ENCODE peak calls at places on chromosomes 12 and 14, in nine cellular contexts. One of them, this sample, is unnamed.

GRCh38 chr12:124451637-124452243 is 115.7 kb downstream of the NCOR2 start:
- DNase-seq in activated T-cell treated with anti-CD3 and anti-CD28 coated beads, Interleukin-2, amount 50 U/mL, for 48 hours: no peak
- DNase-seq in epithelial cell of esophagus: no peak
- DNase-seq in GM23248: no peak
- DNase-seq in ecto neural progenitor cell: no peak
- DNase-seq in mammary epithelial cell: no peak
- DNase-seq in GM10248: no peak
- DNase-seq in left ventricle myocardium inferior: no peak
- DNase-seq in Peyer's patch: no peak
- DNase-seq in this sample: no peak

GRCh38 chr12:68792952-68793351 is 15.0 kb upstream of the MDM2 start:
- DNase-seq in activated T-cell treated with anti-CD3 and anti-CD28 coated beads, Interleukin-2, amount 50 U/mL, for 48 hours: peak; percentile 32
- DNase-seq in epithelial cell of esophagus: peak; percentile 55
- DNase-seq in GM23248: peak; percentile 19
- DNase-seq in ecto neural progenitor cell: no peak
- DNase-seq in mammary epithelial cell: peak; percentile 41
- DNase-seq in GM10248: peak; percentile 70
- DNase-seq in left ventricle myocardium inferior: no peak
- DNase-seq in Peyer's patch: no peak
- DNase-seq in this sample: peak; percentile 47

GRCh38 chr12:12934556-12934955 is 17.4 kb downstream of the GPRC5D start:
- DNase-seq in activated T-cell treated with anti-CD3 and anti-CD28 coated beads, Interleukin-2, amount 50 U/mL, for 48 hours: no peak
- DNase-seq in epithelial cell of esophagus: no peak
- DNase-seq in GM23248: no peak
- DNase-seq in ecto neural progenitor cell: no peak
- DNase-seq in mammary epithelial cell: no peak
- DNase-seq in GM10248: no peak
- DNase-seq in left ventricle myocardium inferior: no peak
- DNase-seq in Peyer's patch: no peak
- DNase-seq in this sample: no peak

GRCh38 chr12:44372259-44372658 is 503.9 kb downstream of the NELL2 start:
- DNase-seq in activated T-cell treated with anti-CD3 and anti-CD28 coated beads, Interleukin-2, amount 50 U/mL, for 48 hours: no peak
- DNase-seq in epithelial cell of esophagus: peak; percentile 93
- DNase-seq in GM23248: peak; percentile 71
- DNase-seq in ecto neural progenitor cell: no peak
- DNase-seq in mammary epithelial cell: peak; percentile 73
- DNase-seq in GM10248: no peak
- DNase-seq in left ventricle myocardium inferior: no peak
- DNase-seq in Peyer's patch: no peak
- DNase-seq in this sample: peak; percentile 75

GRCh38 chr12:127108360-127109215 is 1158.4 kb upstream of the TMEM132C start:
- DNase-seq in activated T-cell treated with anti-CD3 and anti-CD28 coated beads, Interleukin-2, amount 50 U/mL, for 48 hours: peak; percentile 60
- DNase-seq in epithelial cell of esophagus: peak; percentile 76
- DNase-seq in GM23248: peak; percentile 86
- DNase-seq in ecto neural progenitor cell: peak; percentile 73
- DNase-seq in mammary epithelial cell: peak; percentile 60
- DNase-seq in GM10248: peak; percentile 28
- DNase-seq in left ventricle myocardium inferior: peak; percentile 36
- DNase-seq in Peyer's patch: peak; percentile 68
- DNase-seq in this sample: peak; percentile 74

GRCh38 chr14:101836131-101836530 is 74.6 kb downstream of the PPP2R5C start:
- DNase-seq in activated T-cell treated with anti-CD3 and anti-CD28 coated beads, Interleukin-2, amount 50 U/mL, for 48 hours: no peak
- DNase-seq in epithelial cell of esophagus: no peak
- DNase-seq in GM23248: peak; percentile 77
- DNase-seq in ecto neural progenitor cell: no peak
- DNase-seq in mammary epithelial cell: no peak
- DNase-seq in GM10248: no peak
- DNase-seq in left ventricle myocardium inferior: peak; percentile 44
- DNase-seq in Peyer's patch: no peak
- DNase-seq in this sample: peak; percentile 59

GRCh38 chr14:64761441-64762043 is 57.3 kb downstream of the PLEKHG3 start:
- DNase-seq in activated T-cell treated with anti-CD3 and anti-CD28 coated beads, Interleukin-2, amount 50 U/mL, for 48 hours: no peak
- DNase-seq in epithelial cell of esophagus: no peak
- DNase-seq in GM23248: peak; percentile 43
- DNase-seq in ecto neural progenitor cell: no peak
- DNase-seq in mammary epithelial cell: no peak
- DNase-seq in GM10248: no peak
- DNase-seq in left ventricle myocardium inferior: no peak
- DNase-seq in Peyer's patch: no peak
- DNase-seq in this sample: peak; percentile 31

GRCh38 chr12:132580701-132581292 is 29.6 kb downstream of the LRCOL1 start:
- DNase-seq in activated T-cell treated with anti-CD3 and anti-CD28 coated beads, Interleukin-2, amount 50 U/mL, for 48 hours: no peak
- DNase-seq in epithelial cell of esophagus: no peak
- DNase-seq in GM23248: no peak
- DNase-seq in ecto neural progenitor cell: no peak
- DNase-seq in mammary epithelial cell: no peak
- DNase-seq in GM10248: no peak
- DNase-seq in left ventricle myocardium inferior: no peak
- DNase-seq in Peyer's patch: no peak
- DNase-seq in this sample: no peak

GRCh38 chr12:104974626-104975290 is 11.4 kb upstream of the NOPCHAP1 start:
- DNase-seq in activated T-cell treated with anti-CD3 and anti-CD28 coated beads, Interleukin-2, amount 50 U/mL, for 48 hours: no peak
- DNase-seq in epithelial cell of esophagus: peak; percentile 91
- DNase-seq in GM23248: peak; percentile 91
- DNase-seq in ecto neural progenitor cell: no peak
- DNase-seq in mammary epithelial cell: peak; percentile 72
- DNase-seq in GM10248: peak; percentile 63
- DNase-seq in left ventricle myocardium inferior: no peak
- DNase-seq in Peyer's patch: peak; percentile 71
- DNase-seq in this sample: peak; percentile 55

GRCh38 chr12:51070004-51070403 is 13.4 kb downstream of the CSRNP2 start:
- DNase-seq in activated T-cell treated with anti-CD3 and anti-CD28 coated beads, Interleukin-2, amount 50 U/mL, for 48 hours: no peak
- DNase-seq in epithelial cell of esophagus: peak; percentile 96
- DNase-seq in GM23248: no peak
- DNase-seq in ecto neural progenitor cell: no peak
- DNase-seq in mammary epithelial cell: peak; percentile 83
- DNase-seq in GM10248: no peak
- DNase-seq in left ventricle myocardium inferior: no peak
- DNase-seq in Peyer's patch: no peak
- DNase-seq in this sample: peak; percentile 78

GRCh38 chr12:9364224-9365176 is 156.3 kb upstream of the PZP start:
- DNase-seq in activated T-cell treated with anti-CD3 and anti-CD28 coated beads, Interleukin-2, amount 50 U/mL, for 48 hours: peak; percentile 71
- DNase-seq in epithelial cell of esophagus: peak; percentile 90
- DNase-seq in GM23248: peak; percentile 84
- DNase-seq in ecto neural progenitor cell: no peak
- DNase-seq in mammary epithelial cell: peak; percentile 99
- DNase-seq in GM10248: peak; percentile 56
- DNase-seq in left ventricle myocardium inferior: no peak
- DNase-seq in Peyer's patch: peak; percentile 62
- DNase-seq in this sample: peak; percentile 83

GRCh38 chr14:25108959-25109358 is 59.0 kb upstream of the STXBP6 start:
- DNase-seq in activated T-cell treated with anti-CD3 and anti-CD28 coated beads, Interleukin-2, amount 50 U/mL, for 48 hours: no peak
- DNase-seq in epithelial cell of esophagus: peak; percentile 6
- DNase-seq in GM23248: no peak
- DNase-seq in ecto neural progenitor cell: no peak
- DNase-seq in mammary epithelial cell: peak; percentile 37
- DNase-seq in GM10248: no peak
- DNase-seq in left ventricle myocardium inferior: no peak
- DNase-seq in Peyer's patch: peak; percentile 65
- DNase-seq in this sample: peak; percentile 14

GRCh38 chr12:64147011-64147671 is 75.0 kb downstream of the KICS2 start:
- DNase-seq in activated T-cell treated with anti-CD3 and anti-CD28 coated beads, Interleukin-2, amount 50 U/mL, for 48 hours: no peak
- DNase-seq in epithelial cell of esophagus: no peak
- DNase-seq in GM23248: no peak
- DNase-seq in ecto neural progenitor cell: no peak
- DNase-seq in mammary epithelial cell: no peak
- DNase-seq in GM10248: no peak
- DNase-seq in left ventricle myocardium inferior: no peak
- DNase-seq in Peyer's patch: no peak
- DNase-seq in this sample: no peak

GRCh38 chr14:64112859-64113258 is 181.3 kb downstream of the ESR2 start:
- DNase-seq in activated T-cell treated with anti-CD3 and anti-CD28 coated beads, Interleukin-2, amount 50 U/mL, for 48 hours: no peak
- DNase-seq in epithelial cell of esophagus: peak; percentile 69
- DNase-seq in GM23248: no peak
- DNase-seq in ecto neural progenitor cell: no peak
- DNase-seq in mammary epithelial cell: no peak
- DNase-seq in GM10248: no peak
- DNase-seq in left ventricle myocardium inferior: no peak
- DNase-seq in Peyer's patch: peak; percentile 75
- DNase-seq in this sample: no peak